ENCODE peak calls at places on chromosomes 7 and 10, in nine cellular contexts. One of them, this sample, is unnamed.

GRCh38 chr7:100472854-100473499 is 6.0 kb downstream of the TSC22D4 start:
- DNase-seq in BJ: no peak
- DNase-seq in SK-N-SH: peak; percentile 42
- DNase-seq in MV-4-11: peak; percentile 2
- DNase-seq in HT1080: no peak
- DNase-seq in activated naive CD4-positive, alpha-beta T cell treated with anti-CD3 and anti-CD28 coated beads for 36 hours: peak; percentile 51
- DNase-seq in stimulated activated CD4-positive, alpha-beta T cell treated with anti-CD3 and anti-CD28 coated beads, Interleukin-1b, Interleukin-23, amount 100 ng/mL, for 24 hours: no peak
- DNase-seq in NCI-H774: no peak
- DNase-seq in kidney tubule cell: peak; percentile 60
- DNase-seq in this sample: peak; percentile 56

GRCh38 chr10:62582098-62582705 is 208.0 kb downstream of the ZNF365 start:
- DNase-seq in BJ: no peak
- DNase-seq in SK-N-SH: no peak
- DNase-seq in MV-4-11: peak; percentile 38
- DNase-seq in HT1080: peak; percentile 75
- DNase-seq in activated naive CD4-positive, alpha-beta T cell treated with anti-CD3 and anti-CD28 coated beads for 36 hours: no peak
- DNase-seq in stimulated activated CD4-positive, alpha-beta T cell treated with anti-CD3 and anti-CD28 coated beads, Interleukin-1b, Interleukin-23, amount 100 ng/mL, for 24 hours: no peak
- DNase-seq in NCI-H774: no peak
- DNase-seq in kidney tubule cell: no peak
- DNase-seq in this sample: no peak

GRCh38 chr10:71344916-71345557 is 26.0 kb downstream of the SLC29A3 start:
- DNase-seq in BJ: no peak
- DNase-seq in SK-N-SH: peak; percentile 34
- DNase-seq in MV-4-11: peak; percentile 42
- DNase-seq in HT1080: no peak
- DNase-seq in activated naive CD4-positive, alpha-beta T cell treated with anti-CD3 and anti-CD28 coated beads for 36 hours: no peak
- DNase-seq in stimulated activated CD4-positive, alpha-beta T cell treated with anti-CD3 and anti-CD28 coated beads, Interleukin-1b, Interleukin-23, amount 100 ng/mL, for 24 hours: no peak
- DNase-seq in NCI-H774: no peak
- DNase-seq in kidney tubule cell: no peak
- DNase-seq in this sample: no peak

GRCh38 chr10:124296121-124296812 is 122.5 kb downstream of the OAT start:
- DNase-seq in BJ: peak; percentile 61
- DNase-seq in SK-N-SH: peak; percentile 53
- DNase-seq in MV-4-11: no peak
- DNase-seq in HT1080: no peak
- DNase-seq in activated naive CD4-positive, alpha-beta T cell treated with anti-CD3 and anti-CD28 coated beads for 36 hours: peak; percentile 17
- DNase-seq in stimulated activated CD4-positive, alpha-beta T cell treated with anti-CD3 and anti-CD28 coated beads, Interleukin-1b, Interleukin-23, amount 100 ng/mL, for 24 hours: no peak
- DNase-seq in NCI-H774: peak; percentile 18
- DNase-seq in kidney tubule cell: no peak
- DNase-seq in this sample: peak; percentile 79

GRCh38 chr7:40447345-40447744 is 312.5 kb downstream of the SUGCT start:
- DNase-seq in BJ: no peak
- DNase-seq in SK-N-SH: no peak
- DNase-seq in MV-4-11: no peak
- DNase-seq in HT1080: no peak
- DNase-seq in activated naive CD4-positive, alpha-beta T cell treated with anti-CD3 and anti-CD28 coated beads for 36 hours: no peak
- DNase-seq in stimulated activated CD4-positive, alpha-beta T cell treated with anti-CD3 and anti-CD28 coated beads, Interleukin-1b, Interleukin-23, amount 100 ng/mL, for 24 hours: no peak
- DNase-seq in NCI-H774: no peak
- DNase-seq in kidney tubule cell: no peak
- DNase-seq in this sample: peak; percentile 4

GRCh38 chr7:105521027-105521730 is 892 bp downstream of the PUS7 start:
- DNase-seq in BJ: no peak
- DNase-seq in SK-N-SH: peak; percentile 86
- DNase-seq in MV-4-11: peak; percentile 42
- DNase-seq in HT1080: peak; percentile 40
- DNase-seq in activated naive CD4-positive, alpha-beta T cell treated with anti-CD3 and anti-CD28 coated beads for 36 hours: peak; percentile 53
- DNase-seq in stimulated activated CD4-positive, alpha-beta T cell treated with anti-CD3 and anti-CD28 coated beads, Interleukin-1b, Interleukin-23, amount 100 ng/mL, for 24 hours: peak; percentile 30
- DNase-seq in NCI-H774: peak; percentile 23
- DNase-seq in kidney tubule cell: peak; percentile 74
- DNase-seq in this sample: no peak

GRCh38 chr10:117374506-117375359 is 507 bp downstream of the PDZD8 start:
- DNase-seq in BJ: no peak
- DNase-seq in SK-N-SH: peak; percentile 54
- DNase-seq in MV-4-11: peak; percentile 38
- DNase-seq in HT1080: no peak
- DNase-seq in activated naive CD4-positive, alpha-beta T cell treated with anti-CD3 and anti-CD28 coated beads for 36 hours: peak; percentile 65
- DNase-seq in stimulated activated CD4-positive, alpha-beta T cell treated with anti-CD3 and anti-CD28 coated beads, Interleukin-1b, Interleukin-23, amount 100 ng/mL, for 24 hours: peak; percentile 5
- DNase-seq in NCI-H774: no peak
- DNase-seq in kidney tubule cell: peak; percentile 39
- DNase-seq in this sample: no peak

GRCh38 chr7:81768951-81769778 is 682 bp downstream of the HGF start:
- DNase-seq in BJ: no peak
- DNase-seq in SK-N-SH: no peak
- DNase-seq in MV-4-11: no peak
- DNase-seq in HT1080: no peak
- DNase-seq in activated naive CD4-positive, alpha-beta T cell treated with anti-CD3 and anti-CD28 coated beads for 36 hours: no peak
- DNase-seq in stimulated activated CD4-positive, alpha-beta T cell treated with anti-CD3 and anti-CD28 coated beads, Interleukin-1b, Interleukin-23, amount 100 ng/mL, for 24 hours: no peak
- DNase-seq in NCI-H774: no peak
- DNase-seq in kidney tubule cell: no peak
- DNase-seq in this sample: no peak

GRCh38 chr7:30254717-30255095 is 29.7 kb upstream of the ZNRF2 start:
- DNase-seq in BJ: no peak
- DNase-seq in SK-N-SH: no peak
- DNase-seq in MV-4-11: peak; percentile 10
- DNase-seq in HT1080: no peak
- DNase-seq in activated naive CD4-positive, alpha-beta T cell treated with anti-CD3 and anti-CD28 coated beads for 36 hours: no peak
- DNase-seq in stimulated activated CD4-positive, alpha-beta T cell treated with anti-CD3 and anti-CD28 coated beads, Interleukin-1b, Interleukin-23, amount 100 ng/mL, for 24 hours: no peak
- DNase-seq in NCI-H774: no peak
- DNase-seq in kidney tubule cell: no peak
- DNase-seq in this sample: no peak

GRCh38 chr10:70753841-70754621 is 31.1 kb downstream of the TBATA start:
- DNase-seq in BJ: no peak
- DNase-seq in SK-N-SH: no peak
- DNase-seq in MV-4-11: peak; percentile 63
- DNase-seq in HT1080: no peak
- DNase-seq in activated naive CD4-positive, alpha-beta T cell treated with anti-CD3 and anti-CD28 coated beads for 36 hours: no peak
- DNase-seq in stimulated activated CD4-positive, alpha-beta T cell treated with anti-CD3 and anti-CD28 coated beads, Interleukin-1b, Interleukin-23, amount 100 ng/mL, for 24 hours: no peak
- DNase-seq in NCI-H774: no peak
- DNase-seq in kidney tubule cell: peak; percentile 77
- DNase-seq in this sample: peak; percentile 91

GRCh38 chr7:115135111-115135510 is 213.2 kb downstream of the MDFIC start:
- DNase-seq in BJ: no peak
- DNase-seq in SK-N-SH: no peak
- DNase-seq in MV-4-11: peak; percentile 42
- DNase-seq in HT1080: no peak
- DNase-seq in activated naive CD4-positive, alpha-beta T cell treated with anti-CD3 and anti-CD28 coated beads for 36 hours: no peak
- DNase-seq in stimulated activated CD4-positive, alpha-beta T cell treated with anti-CD3 and anti-CD28 coated beads, Interleukin-1b, Interleukin-23, amount 100 ng/mL, for 24 hours: no peak
- DNase-seq in NCI-H774: no peak
- DNase-seq in kidney tubule cell: no peak
- DNase-seq in this sample: no peak

GRCh38 chr10:96794786-96795733 is 37.0 kb upstream of the LCOR start:
- DNase-seq in BJ: no peak
- DNase-seq in SK-N-SH: no peak
- DNase-seq in MV-4-11: peak; percentile 36
- DNase-seq in HT1080: no peak
- DNase-seq in activated naive CD4-positive, alpha-beta T cell treated with anti-CD3 and anti-CD28 coated beads for 36 hours: no peak
- DNase-seq in stimulated activated CD4-positive, alpha-beta T cell treated with anti-CD3 and anti-CD28 coated beads, Interleukin-1b, Interleukin-23, amount 100 ng/mL, for 24 hours: no peak
- DNase-seq in NCI-H774: no peak
- DNase-seq in kidney tubule cell: no peak
- DNase-seq in this sample: peak; percentile 24

GRCh38 chr10:80599424-80599847 is 61.7 kb downstream of the SH2D4B start:
- DNase-seq in BJ: no peak
- DNase-seq in SK-N-SH: peak; percentile 58
- DNase-seq in MV-4-11: peak; percentile 72
- DNase-seq in HT1080: peak; percentile 43
- DNase-seq in activated naive CD4-positive, alpha-beta T cell treated with anti-CD3 and anti-CD28 coated beads for 36 hours: peak; percentile 58
- DNase-seq in stimulated activated CD4-positive, alpha-beta T cell treated with anti-CD3 and anti-CD28 coated beads, Interleukin-1b, Interleukin-23, amount 100 ng/mL, for 24 hours: peak; percentile 11
- DNase-seq in NCI-H774: no peak
- DNase-seq in kidney tubule cell: peak; percentile 50
- DNase-seq in this sample: peak; percentile 79

GRCh38 chr7:17298840-17299476 is 506 bp downstream of the AHR start:
- DNase-seq in BJ: no peak
- DNase-seq in SK-N-SH: peak; percentile 35
- DNase-seq in MV-4-11: no peak
- DNase-seq in HT1080: no peak
- DNase-seq in activated naive CD4-positive, alpha-beta T cell treated with anti-CD3 and anti-CD28 coated beads for 36 hours: peak; percentile 70
- DNase-seq in stimulated activated CD4-positive, alpha-beta T cell treated with anti-CD3 and anti-CD28 coated beads, Interleukin-1b, Interleukin-23, amount 100 ng/mL, for 24 hours: peak; percentile 44
- DNase-seq in NCI-H774: no peak
- DNase-seq in kidney tubule cell: peak; percentile 54
- DNase-seq in this sample: peak; percentile 68

GRCh38 chr10:34761443-34761842 is 53.7 kb downstream of the PARD3 start:
- DNase-seq in BJ: peak; percentile 23
- DNase-seq in SK-N-SH: no peak
- DNase-seq in MV-4-11: no peak
- DNase-seq in HT1080: no peak
- DNase-seq in activated naive CD4-positive, alpha-beta T cell treated with anti-CD3 and anti-CD28 coated beads for 36 hours: no peak
- DNase-seq in stimulated activated CD4-positive, alpha-beta T cell treated with anti-CD3 and anti-CD28 coated beads, Interleukin-1b, Interleukin-23, amount 100 ng/mL, for 24 hours: no peak
- DNase-seq in NCI-H774: no peak
- DNase-seq in kidney tubule cell: no peak
- DNase-seq in this sample: no peak

GRCh38 chr7:112495820-112496462 is 15.2 kb downstream of the LSMEM1 start:
- DNase-seq in BJ: no peak
- DNase-seq in SK-N-SH: peak; percentile 57
- DNase-seq in MV-4-11: peak; percentile 16
- DNase-seq in HT1080: peak; percentile 60
- DNase-seq in activated naive CD4-positive, alpha-beta T cell treated with anti-CD3 and anti-CD28 coated beads for 36 hours: peak; percentile 66
- DNase-seq in stimulated activated CD4-positive, alpha-beta T cell treated with anti-CD3 and anti-CD28 coated beads, Interleukin-1b, Interleukin-23, amount 100 ng/mL, for 24 hours: no peak
- DNase-seq in NCI-H774: peak; percentile 18
- DNase-seq in kidney tubule cell: peak; percentile 62
- DNase-seq in this sample: peak; percentile 46

GRCh38 chr10:10852464-10852863 is 165.2 kb upstream of the CELF2 start:
- DNase-seq in BJ: no peak
- DNase-seq in SK-N-SH: no peak
- DNase-seq in MV-4-11: no peak
- DNase-seq in HT1080: no peak
- DNase-seq in activated naive CD4-positive, alpha-beta T cell treated with anti-CD3 and anti-CD28 coated beads for 36 hours: no peak
- DNase-seq in stimulated activated CD4-positive, alpha-beta T cell treated with anti-CD3 and anti-CD28 coated beads, Interleukin-1b, Interleukin-23, amount 100 ng/mL, for 24 hours: no peak
- DNase-seq in NCI-H774: no peak
- DNase-seq in kidney tubule cell: no peak
- DNase-seq in this sample: no peak

GRCh38 chr10:99329238-99329890 is at the start of gene CNNM1:
- DNase-seq in BJ: no peak
- DNase-seq in SK-N-SH: peak; percentile 86
- DNase-seq in MV-4-11: no peak
- DNase-seq in HT1080: no peak
- DNase-seq in activated naive CD4-positive, alpha-beta T cell treated with anti-CD3 and anti-CD28 coated beads for 36 hours: peak; percentile 56
- DNase-seq in stimulated activated CD4-positive, alpha-beta T cell treated with anti-CD3 and anti-CD28 coated beads, Interleukin-1b, Interleukin-23, amount 100 ng/mL, for 24 hours: peak; percentile 34
- DNase-seq in NCI-H774: no peak
- DNase-seq in kidney tubule cell: peak; percentile 57
- DNase-seq in this sample: peak; percentile 78

GRCh38 chr7:1285556-1286301 is 53.1 kb downstream of the UNCX start:
- DNase-seq in BJ: no peak
- DNase-seq in SK-N-SH: no peak
- DNase-seq in MV-4-11: no peak
- DNase-seq in HT1080: no peak
- DNase-seq in activated naive CD4-positive, alpha-beta T cell treated with anti-CD3 and anti-CD28 coated beads for 36 hours: no peak
- DNase-seq in stimulated activated CD4-positive, alpha-beta T cell treated with anti-CD3 and anti-CD28 coated beads, Interleukin-1b, Interleukin-23, amount 100 ng/mL, for 24 hours: no peak
- DNase-seq in NCI-H774: no peak
- DNase-seq in kidney tubule cell: no peak
- DNase-seq in this sample: no peak

GRCh38 chr10:97072851-97073665 is 112.7 kb downstream of the SLIT1 start:
- DNase-seq in BJ: peak; percentile 9
- DNase-seq in SK-N-SH: peak; percentile 87
- DNase-seq in MV-4-11: peak; percentile 57
- DNase-seq in HT1080: peak; percentile 78
- DNase-seq in activated naive CD4-positive, alpha-beta T cell treated with anti-CD3 and anti-CD28 coated beads for 36 hours: peak; percentile 94
- DNase-seq in stimulated activated CD4-positive, alpha-beta T cell treated with anti-CD3 and anti-CD28 coated beads, Interleukin-1b, Interleukin-23, amount 100 ng/mL, for 24 hours: peak; percentile 73
- DNase-seq in NCI-H774: peak; percentile 8
- DNase-seq in kidney tubule cell: peak; percentile 73
- DNase-seq in this sample: peak; percentile 91

GRCh38 chr10:19549503-19549902 is 266.7 kb upstream of the PLXDC2 start:
- DNase-seq in BJ: no peak
- DNase-seq in SK-N-SH: no peak
- DNase-seq in MV-4-11: no peak
- DNase-seq in HT1080: no peak
- DNase-seq in activated naive CD4-positive, alpha-beta T cell treated with anti-CD3 and anti-CD28 coated beads for 36 hours: no peak
- DNase-seq in stimulated activated CD4-positive, alpha-beta T cell treated with anti-CD3 and anti-CD28 coated beads, Interleukin-1b, Interleukin-23, amount 100 ng/mL, for 24 hours: no peak
- DNase-seq in NCI-H774: no peak
- DNase-seq in kidney tubule cell: no peak
- DNase-seq in this sample: no peak

GRCh38 chr10:118993214-118993613 is 36.3 kb upstream of the NANOS1 start:
- DNase-seq in BJ: no peak
- DNase-seq in SK-N-SH: no peak
- DNase-seq in MV-4-11: no peak
- DNase-seq in HT1080: no peak
- DNase-seq in activated naive CD4-positive, alpha-beta T cell treated with anti-CD3 and anti-CD28 coated beads for 36 hours: no peak
- DNase-seq in stimulated activated CD4-positive, alpha-beta T cell treated with anti-CD3 and anti-CD28 coated beads, Interleukin-1b, Interleukin-23, amount 100 ng/mL, for 24 hours: no peak
- DNase-seq in NCI-H774: no peak
- DNase-seq in kidney tubule cell: no peak
- DNase-seq in this sample: no peak

GRCh38 chr10:103916901-103917300 is 1.1 kb downstream of the STN1 start:
- DNase-seq in BJ: no peak
- DNase-seq in SK-N-SH: no peak
- DNase-seq in MV-4-11: no peak
- DNase-seq in HT1080: no peak
- DNase-seq in activated naive CD4-positive, alpha-beta T cell treated with anti-CD3 and anti-CD28 coated beads for 36 hours: no peak
- DNase-seq in stimulated activated CD4-positive, alpha-beta T cell treated with anti-CD3 and anti-CD28 coated beads, Interleukin-1b, Interleukin-23, amount 100 ng/mL, for 24 hours: no peak
- DNase-seq in NCI-H774: no peak
- DNase-seq in kidney tubule cell: no peak
- DNase-seq in this sample: no peak

GRCh38 chr10:78931333-78932083 is 137.3 kb upstream of the ZMIZ1 start:
- DNase-seq in BJ: peak; percentile 89
- DNase-seq in SK-N-SH: peak; percentile 81
- DNase-seq in MV-4-11: no peak
- DNase-seq in HT1080: peak; percentile 95
- DNase-seq in activated naive CD4-positive, alpha-beta T cell treated with anti-CD3 and anti-CD28 coated beads for 36 hours: no peak
- DNase-seq in stimulated activated CD4-positive, alpha-beta T cell treated with anti-CD3 and anti-CD28 coated beads, Interleukin-1b, Interleukin-23, amount 100 ng/mL, for 24 hours: no peak
- DNase-seq in NCI-H774: no peak
- DNase-seq in kidney tubule cell: peak; percentile 62
- DNase-seq in this sample: peak; percentile 62

GRCh38 chr10:101718681-101719275 is 23.8 kb upstream of the FBXW4 start:
- DNase-seq in BJ: no peak
- DNase-seq in SK-N-SH: no peak
- DNase-seq in MV-4-11: no peak
- DNase-seq in HT1080: no peak
- DNase-seq in activated naive CD4-positive, alpha-beta T cell treated with anti-CD3 and anti-CD28 coated beads for 36 hours: no peak
- DNase-seq in stimulated activated CD4-positive, alpha-beta T cell treated with anti-CD3 and anti-CD28 coated beads, Interleukin-1b, Interleukin-23, amount 100 ng/mL, for 24 hours: no peak
- DNase-seq in NCI-H774: no peak
- DNase-seq in kidney tubule cell: no peak
- DNase-seq in this sample: no peak